ENCODE peak calls at places on chromosomes 3 and 15, in nine cellular contexts. One of them, this sample, is unnamed.

GRCh38 chr3:194265505-194265892 is 85.6 kb downstream of the CPN2 start:
- DNase-seq in neural progenitor cell: peak; percentile 28
- DNase-seq in hepatocyte: no peak
- DNase-seq in PC-9: peak; percentile 76
- DNase-seq in IMR-90: peak; percentile 93
- DNase-seq in PC-3: peak; percentile 65
- DNase-seq in SK-N-SH: peak; percentile 83
- DNase-seq in GM23338: no peak
- DNase-seq in OCI-LY7: no peak
- DNase-seq in this sample: peak; percentile 99

GRCh38 chr15:29914441-29915053 is 92.3 kb upstream of the TJP1 start:
- DNase-seq in neural progenitor cell: no peak
- DNase-seq in hepatocyte: no peak
- DNase-seq in PC-9: no peak
- DNase-seq in IMR-90: no peak
- DNase-seq in PC-3: no peak
- DNase-seq in SK-N-SH: no peak
- DNase-seq in GM23338: no peak
- DNase-seq in OCI-LY7: no peak
- DNase-seq in this sample: no peak

GRCh38 chr3:38648024-38648658 is 1.3 kb downstream of the SCN5A start:
- DNase-seq in neural progenitor cell: no peak
- DNase-seq in hepatocyte: no peak
- DNase-seq in PC-9: no peak
- DNase-seq in IMR-90: no peak
- DNase-seq in PC-3: no peak
- DNase-seq in SK-N-SH: peak; percentile 8
- DNase-seq in GM23338: no peak
- DNase-seq in OCI-LY7: no peak
- DNase-seq in this sample: no peak

GRCh38 chr3:134029256-134029733 is 430 bp downstream of the SLCO2A1 start:
- DNase-seq in neural progenitor cell: no peak
- DNase-seq in hepatocyte: peak; percentile 50
- DNase-seq in PC-9: no peak
- DNase-seq in IMR-90: peak; percentile 15
- DNase-seq in PC-3: no peak
- DNase-seq in SK-N-SH: peak; percentile 42
- DNase-seq in GM23338: peak; percentile 44
- DNase-seq in OCI-LY7: no peak
- DNase-seq in this sample: peak; percentile 38

GRCh38 chr3:8990266-8991215 is 27.3 kb upstream of the RAD18 start:
- DNase-seq in neural progenitor cell: peak; percentile 29
- DNase-seq in hepatocyte: peak; percentile 68
- DNase-seq in PC-9: no peak
- DNase-seq in IMR-90: peak; percentile 85
- DNase-seq in PC-3: no peak
- DNase-seq in SK-N-SH: no peak
- DNase-seq in GM23338: no peak
- DNase-seq in OCI-LY7: no peak
- DNase-seq in this sample: no peak

GRCh38 chr3:152087153-152087552 is 181.6 kb upstream of the MBNL1 start:
- DNase-seq in neural progenitor cell: peak; percentile 22
- DNase-seq in hepatocyte: no peak
- DNase-seq in PC-9: no peak
- DNase-seq in IMR-90: no peak
- DNase-seq in PC-3: no peak
- DNase-seq in SK-N-SH: no peak
- DNase-seq in GM23338: no peak
- DNase-seq in OCI-LY7: no peak
- DNase-seq in this sample: no peak

GRCh38 chr15:49987896-49988295 is 131.1 kb downstream of the ATP8B4 start:
- DNase-seq in neural progenitor cell: no peak
- DNase-seq in hepatocyte: no peak
- DNase-seq in PC-9: no peak
- DNase-seq in IMR-90: no peak
- DNase-seq in PC-3: no peak
- DNase-seq in SK-N-SH: no peak
- DNase-seq in GM23338: no peak
- DNase-seq in OCI-LY7: no peak
- DNase-seq in this sample: no peak

GRCh38 chr3:96863129-96863740 is 48.8 kb downstream of the EPHA6 start:
- DNase-seq in neural progenitor cell: peak; percentile 72
- DNase-seq in hepatocyte: peak; percentile 72
- DNase-seq in PC-9: peak; percentile 34
- DNase-seq in IMR-90: peak; percentile 2
- DNase-seq in PC-3: peak; percentile 63
- DNase-seq in SK-N-SH: peak; percentile 10
- DNase-seq in GM23338: peak; percentile 71
- DNase-seq in OCI-LY7: peak; percentile 33
- DNase-seq in this sample: peak; percentile 28

GRCh38 chr3:112860898-112861297 is 14.2 kb upstream of the CD200R1L start:
- DNase-seq in neural progenitor cell: no peak
- DNase-seq in hepatocyte: no peak
- DNase-seq in PC-9: no peak
- DNase-seq in IMR-90: no peak
- DNase-seq in PC-3: no peak
- DNase-seq in SK-N-SH: no peak
- DNase-seq in GM23338: no peak
- DNase-seq in OCI-LY7: no peak
- DNase-seq in this sample: no peak

GRCh38 chr15:59170295-59170881 is 36.3 kb upstream of the LDHAL6B start:
- DNase-seq in neural progenitor cell: peak; percentile 27
- DNase-seq in hepatocyte: peak; percentile 26
- DNase-seq in PC-9: peak; percentile 92
- DNase-seq in IMR-90: no peak
- DNase-seq in PC-3: peak; percentile 92
- DNase-seq in SK-N-SH: peak; percentile 63
- DNase-seq in GM23338: peak; percentile 29
- DNase-seq in OCI-LY7: no peak
- DNase-seq in this sample: peak; percentile 63

GRCh38 chr3:125213946-125214542 is 1.5 kb upstream of the SLC12A8 start:
- DNase-seq in neural progenitor cell: no peak
- DNase-seq in hepatocyte: no peak
- DNase-seq in PC-9: no peak
- DNase-seq in IMR-90: peak; percentile 44
- DNase-seq in PC-3: no peak
- DNase-seq in SK-N-SH: no peak
- DNase-seq in GM23338: peak; percentile 72
- DNase-seq in OCI-LY7: no peak
- DNase-seq in this sample: no peak

GRCh38 chr15:76321171-76321570 is 9.9 kb upstream of the ETFA start:
- DNase-seq in neural progenitor cell: peak; percentile 46
- DNase-seq in hepatocyte: no peak
- DNase-seq in PC-9: no peak
- DNase-seq in IMR-90: no peak
- DNase-seq in PC-3: no peak
- DNase-seq in SK-N-SH: no peak
- DNase-seq in GM23338: no peak
- DNase-seq in OCI-LY7: no peak
- DNase-seq in this sample: no peak

GRCh38 chr3:184059424-184059823 is 6.6 kb downstream of the HTR3C start:
- DNase-seq in neural progenitor cell: no peak
- DNase-seq in hepatocyte: no peak
- DNase-seq in PC-9: no peak
- DNase-seq in IMR-90: no peak
- DNase-seq in PC-3: no peak
- DNase-seq in SK-N-SH: no peak
- DNase-seq in GM23338: no peak
- DNase-seq in OCI-LY7: no peak
- DNase-seq in this sample: no peak

GRCh38 chr3:184052773-184053172 is at the start of gene HTR3C:
- DNase-seq in neural progenitor cell: no peak
- DNase-seq in hepatocyte: no peak
- DNase-seq in PC-9: no peak
- DNase-seq in IMR-90: no peak
- DNase-seq in PC-3: peak; percentile 17
- DNase-seq in SK-N-SH: no peak
- DNase-seq in GM23338: no peak
- DNase-seq in OCI-LY7: no peak
- DNase-seq in this sample: no peak

GRCh38 chr3:184062637-184063036 is 9.8 kb downstream of the HTR3C start:
- DNase-seq in neural progenitor cell: no peak
- DNase-seq in hepatocyte: no peak
- DNase-seq in PC-9: no peak
- DNase-seq in IMR-90: no peak
- DNase-seq in PC-3: no peak
- DNase-seq in SK-N-SH: no peak
- DNase-seq in GM23338: no peak
- DNase-seq in OCI-LY7: no peak
- DNase-seq in this sample: no peak

DNA sequence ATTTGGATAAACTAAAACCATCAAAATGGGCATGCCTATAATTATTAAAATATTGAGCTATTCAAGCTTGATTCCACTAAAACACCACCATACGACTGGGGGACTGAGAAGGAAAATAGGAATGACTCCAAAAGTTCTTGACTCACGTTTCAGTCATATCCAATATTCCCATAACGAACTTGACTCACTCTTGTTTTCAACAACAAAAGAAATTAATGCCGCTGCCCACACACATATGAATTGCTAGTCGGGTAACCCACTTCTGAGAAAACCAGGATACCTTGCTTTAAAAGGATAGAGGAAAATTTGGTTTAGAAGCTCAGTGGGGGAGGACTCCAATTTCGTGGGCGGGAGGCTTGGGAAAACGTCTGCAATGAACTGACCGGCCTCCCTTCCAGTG is 5.2 kb downstream of the HTR3C start:
- DNase-seq in neural progenitor cell: no peak
- DNase-seq in hepatocyte: no peak
- DNase-seq in PC-9: no peak
- DNase-seq in IMR-90: peak; percentile 45
- DNase-seq in PC-3: peak; percentile 80
- DNase-seq in SK-N-SH: no peak
- DNase-seq in GM23338: no peak
- DNase-seq in OCI-LY7: no peak
- DNase-seq in this sample: no peak
- H2AFZ ChIP-seq in neural progenitor cell: no peak overlapping the region
- H2AFZ ChIP-seq in hepatocyte: no peak overlapping the region
- H2AFZ ChIP-seq in PC-9: no peak overlapping the region
- H2AFZ ChIP-seq in IMR-90: no peak overlapping the region
- H2AFZ ChIP-seq in PC-3: no peak overlapping the region
- H2AFZ ChIP-seq in SK-N-SH: no peak overlapping the region
- H2AFZ ChIP-seq in GM23338: no peak overlapping the region
- H2AFZ ChIP-seq in OCI-LY7: no peak overlapping the region
- H2AFZ ChIP-seq in this sample: no peak overlapping the region

GRCh38 chr15:71245588-71245987 is 130.3 kb downstream of the THSD4 start:
- DNase-seq in neural progenitor cell: no peak
- DNase-seq in hepatocyte: no peak
- DNase-seq in PC-9: no peak
- DNase-seq in IMR-90: no peak
- DNase-seq in PC-3: no peak
- DNase-seq in SK-N-SH: no peak
- DNase-seq in GM23338: no peak
- DNase-seq in OCI-LY7: no peak
- DNase-seq in this sample: no peak

GRCh38 chr15:71238926-71239325 is 123.7 kb downstream of the THSD4 start:
- DNase-seq in neural progenitor cell: no peak
- DNase-seq in hepatocyte: no peak
- DNase-seq in PC-9: no peak
- DNase-seq in IMR-90: peak; percentile 54
- DNase-seq in PC-3: peak; percentile 41
- DNase-seq in SK-N-SH: no peak
- DNase-seq in GM23338: no peak
- DNase-seq in OCI-LY7: no peak
- DNase-seq in this sample: no peak

GRCh38 chr15:71237456-71238188 is 122.4 kb downstream of the THSD4 start:
- DNase-seq in neural progenitor cell: no peak
- DNase-seq in hepatocyte: peak; percentile 93
- DNase-seq in PC-9: peak; percentile 52
- DNase-seq in IMR-90: peak; percentile 96
- DNase-seq in PC-3: peak; percentile 95
- DNase-seq in SK-N-SH: no peak
- DNase-seq in GM23338: no peak
- DNase-seq in OCI-LY7: no peak
- DNase-seq in this sample: peak; percentile 84

GRCh38 chr15:71239592-71240364 is 124.5 kb downstream of the THSD4 start:
- DNase-seq in neural progenitor cell: no peak
- DNase-seq in hepatocyte: peak; percentile 40
- DNase-seq in PC-9: no peak
- DNase-seq in IMR-90: peak; percentile 40
- DNase-seq in PC-3: no peak
- DNase-seq in SK-N-SH: no peak
- DNase-seq in GM23338: no peak
- DNase-seq in OCI-LY7: no peak
- DNase-seq in this sample: no peak

GRCh38 chr15:71242292-71242691 is 127.0 kb downstream of the THSD4 start:
- DNase-seq in neural progenitor cell: no peak
- DNase-seq in hepatocyte: no peak
- DNase-seq in PC-9: no peak
- DNase-seq in IMR-90: no peak
- DNase-seq in PC-3: no peak
- DNase-seq in SK-N-SH: no peak
- DNase-seq in GM23338: no peak
- DNase-seq in OCI-LY7: no peak
- DNase-seq in this sample: no peak
- H3K36me3 ChIP-seq in neural progenitor cell: no peaks in the 10 kb centered on the region
- H3K36me3 ChIP-seq in hepatocyte: no peaks in the 10 kb centered on the region
- H3K36me3 ChIP-seq in PC-9: peaks cover 11% of the 10 kb centered on the region
- H3K36me3 ChIP-seq in IMR-90: peaks cover 18% of the 10 kb centered on the region
- H3K36me3 ChIP-seq in PC-3: peaks cover 27% of the 10 kb centered on the region
- H3K36me3 ChIP-seq in SK-N-SH: peaks cover 31% of the 10 kb centered on the region
- H3K36me3 ChIP-seq in GM23338: no peaks in the 10 kb centered on the region
- H3K36me3 ChIP-seq in OCI-LY7: no peaks in the 10 kb centered on the region
- H3K36me3 ChIP-seq in this sample: no peaks in the 10 kb centered on the region

GRCh38 chr3:174325834-174326705 is 533.1 kb upstream of the NAALADL2 start:
- DNase-seq in neural progenitor cell: no peak
- DNase-seq in hepatocyte: no peak
- DNase-seq in PC-9: no peak
- DNase-seq in IMR-90: peak; percentile 63
- DNase-seq in PC-3: no peak
- DNase-seq in SK-N-SH: no peak
- DNase-seq in GM23338: peak; percentile 24
- DNase-seq in OCI-LY7: no peak
- DNase-seq in this sample: no peak
- TF ChIP-seq CTCF in neural progenitor cell: peak; percentile 6
- TF ChIP-seq CTCF in hepatocyte: no peak
- TF ChIP-seq CTCF in PC-9: no peak
- TF ChIP-seq CTCF in IMR-90: peak; percentile 10
- TF ChIP-seq CTCF in PC-3: no peak
- TF ChIP-seq CTCF in SK-N-SH: no peak
- TF ChIP-seq CTCF in GM23338: peak; percentile 26
- TF ChIP-seq CTCF in OCI-LY7: no peak
- TF ChIP-seq CTCF in this sample: no peak

DNA sequence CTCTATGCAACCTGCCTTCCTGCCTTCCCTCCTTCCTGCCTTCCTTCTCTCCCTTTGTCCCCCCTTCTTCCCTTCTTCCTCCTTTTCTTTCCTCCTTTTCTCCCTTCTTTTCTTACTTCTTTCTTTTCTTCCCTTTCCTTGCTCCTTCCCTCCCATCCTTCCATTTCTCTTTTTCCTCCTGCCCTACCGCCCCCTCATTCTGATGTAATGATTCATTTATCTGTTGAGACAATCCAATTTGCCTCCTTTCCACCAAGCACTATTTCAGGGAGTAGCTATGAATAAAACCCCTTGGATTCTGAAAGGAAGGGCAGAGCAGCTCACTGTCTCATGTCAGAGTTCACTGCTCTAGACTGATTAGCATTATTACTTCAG is 462.5 kb downstream of the PDCD6IP start:
- DNase-seq in neural progenitor cell: no peak
- DNase-seq in hepatocyte: no peak
- DNase-seq in PC-9: no peak
- DNase-seq in IMR-90: no peak
- DNase-seq in PC-3: no peak
- DNase-seq in SK-N-SH: no peak
- DNase-seq in GM23338: no peak
- DNase-seq in OCI-LY7: no peak
- DNase-seq in this sample: no peak
- H2AFZ ChIP-seq in neural progenitor cell: peak overlapping the region; percentile 43
- H2AFZ ChIP-seq in hepatocyte: no peak overlapping the region
- H2AFZ ChIP-seq in PC-9: no peak overlapping the region
- H2AFZ ChIP-seq in IMR-90: no peak overlapping the region
- H2AFZ ChIP-seq in PC-3: no peak overlapping the region
- H2AFZ ChIP-seq in SK-N-SH: no peak overlapping the region
- H2AFZ ChIP-seq in GM23338: peak overlapping the region; percentile 57
- H2AFZ ChIP-seq in OCI-LY7: no peak overlapping the region
- H2AFZ ChIP-seq in this sample: no peak overlapping the region

This sample was measured in endothelial cell of umbilical vein.